ENCODE peak calls at places on chromosomes 13 and 19, in seven cellular contexts. F is HL-60, N is thoracic aorta, Q is ascending aorta, A is BJ, M is fibroblast of the aortic adventitia, V is suprapubic skin. I is an unnamed sample.

GRCh38 chr13:67557642-67558241 is 327.6 kb upstream of the PCDH9 start:
- DNase-seq in F (peak; percentile 12), N (no peak), Q (no peak), A (no peak), M (no peak), V (no peak), I (no peak)

GRCh38 chr19:34254552-34255432 is at the start of gene GARRE1:
- DNase-seq in F (peak; percentile 21), N (no peak), Q (no peak), A (no peak), M (no peak), V (no peak), I (peak; percentile 75)

GRCh38 chr19:52492991-52493470 is 34.4 kb upstream of the ZNF808 start:
- DNase-seq in F (no peak), N (no peak), Q (no peak), A (no peak), M (no peak), V (no peak), I (no peak)

GRCh38 chr13:24923305-24923640 is 159.3 kb downstream of the RNF17 start:
- DNase-seq in F (no peak), N (no peak), Q (no peak), A (peak; percentile 44), M (peak; percentile 92), V (no peak), I (no peak)

GRCh38 chr19:10292789-10293636 is 3.3 kb downstream of the ICAM5 start:
- DNase-seq in F (no peak), N (no peak), Q (no peak), A (no peak), M (no peak), V (no peak), I (no peak)

GRCh38 chr19:52662631-52663030 is 24.5 kb upstream of the ZNF83 start:
- DNase-seq in F (no peak), N (no peak), Q (no peak), A (no peak), M (no peak), V (no peak), I (no peak)

GRCh38 chr19:19530423-19530804 is 1.7 kb downstream of the YJEFN3 start:
- DNase-seq in F (no peak), N (no peak), Q (no peak), A (no peak), M (no peak), V (no peak), I (no peak)

GRCh38 chr13:71513414-71514063 is 353.5 kb downstream of the DACH1 start:
- DNase-seq in F (no peak), N (no peak), Q (no peak), A (no peak), M (no peak), V (no peak), I (no peak)

GRCh38 chr13:47572375-47572774 is 428.7 kb downstream of the SUCLA2 start:
- DNase-seq in F (no peak), N (no peak), Q (no peak), A (no peak), M (no peak), V (no peak), I (no peak)
- H3K4me3 ChIP-seq in F (no peak overlapping the region), N (no peak overlapping the region), Q (no peak overlapping the region), A (no peak overlapping the region), M (no peak overlapping the region), V (no peak overlapping the region), I (no peak overlapping the region)

GRCh38 chr19:44661205-44661604 is 10.1 kb upstream of the CEACAM19 start:
- DNase-seq in F (no peak), N (no peak), Q (no peak), A (no peak), M (no peak), V (no peak), I (no peak)
- H3K4me3 ChIP-seq in F (no peak overlapping the region), N (no peak overlapping the region), Q (no peak overlapping the region), A (no peak overlapping the region), M (no peak overlapping the region), V (no peak overlapping the region), I (no peak overlapping the region)

DNA sequence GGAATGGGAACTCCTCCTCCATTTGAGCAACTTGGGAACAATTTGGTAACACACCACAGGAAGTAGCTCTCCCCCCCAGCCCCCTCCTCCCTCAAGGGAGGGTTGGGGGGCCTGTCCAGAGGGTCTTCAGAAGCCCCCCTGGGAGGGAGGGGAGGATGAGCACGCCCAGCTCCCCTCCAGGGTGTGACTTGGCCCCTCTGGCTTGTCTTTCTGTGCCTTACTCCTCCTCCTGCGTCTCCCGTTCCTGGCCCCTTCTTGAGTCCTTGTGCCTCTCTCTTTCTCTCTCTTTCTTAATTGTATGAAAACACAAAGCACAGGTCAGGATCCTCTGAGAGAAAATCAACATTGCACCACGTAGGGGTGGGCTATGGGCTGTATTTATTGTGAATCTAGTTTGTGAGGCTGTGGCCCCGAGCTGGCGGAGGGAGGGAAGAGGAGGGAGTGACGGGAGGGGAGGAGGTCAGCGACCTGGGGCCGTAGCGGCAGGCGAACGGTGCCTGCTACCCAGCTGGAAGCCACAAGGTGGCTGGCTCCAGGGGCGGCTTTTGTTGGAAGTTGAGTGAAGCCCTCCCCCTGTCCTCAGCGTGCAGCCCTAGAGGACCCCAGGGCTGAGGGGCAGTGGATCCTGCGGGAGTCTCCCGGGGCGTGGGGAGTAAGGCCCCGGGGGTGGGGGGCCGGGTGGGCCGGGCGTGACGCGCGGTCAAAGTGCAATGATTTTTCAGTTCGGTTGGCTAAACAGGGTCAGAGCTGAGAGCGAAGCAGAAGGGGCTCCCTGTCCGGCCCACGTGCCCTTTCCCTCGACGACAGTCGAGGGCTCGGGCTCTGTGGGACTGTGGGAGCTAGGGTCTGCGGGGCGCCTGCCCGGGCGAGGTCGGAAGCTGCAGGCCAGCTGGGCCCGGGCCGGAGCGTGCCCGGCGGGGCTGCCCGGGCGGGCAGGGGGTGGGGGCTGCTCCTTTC is 6.4 kb downstream of the LYL1 start:
- DNase-seq in F (no peak), N (no peak), Q (peak; percentile 63), A (no peak), M (no peak), V (no peak), I (no peak)
- H3K4me3 ChIP-seq in F (peak overlapping the region; percentile 40), N (peak overlapping the region; percentile 55), Q (peak overlapping the region; percentile 20), A (no peak overlapping the region), M (no peak overlapping the region), V (peak overlapping the region; percentile 53), I (peak overlapping the region; percentile 45)

GRCh38 chr13:75636339-75637095 is 387 bp downstream of the LMO7 start:
- DNase-seq in F (peak; percentile 33), N (no peak), Q (peak; percentile 69), A (no peak), M (peak; percentile 51), V (no peak), I (no peak)
- H3K4me3 ChIP-seq in F (peak overlapping the region; percentile 59), N (peak overlapping the region; percentile 72), Q (peak overlapping the region; percentile 87), A (peak overlapping the region; percentile 99), M (peak overlapping the region; percentile 99), V (peak overlapping the region; percentile 84), I (peak overlapping the region; percentile 81)

GRCh38 chr13:33544308-33544707 is 258.8 kb upstream of the STARD13 start:
- DNase-seq in F (no peak), N (no peak), Q (no peak), A (no peak), M (no peak), V (no peak), I (no peak)
- H3K4me3 ChIP-seq in F (no peak overlapping the region), N (no peak overlapping the region), Q (no peak overlapping the region), A (no peak overlapping the region), M (no peak overlapping the region), V (no peak overlapping the region), I (no peak overlapping the region)